ENCODE peak calls at places on chromosome 22, in six cellular contexts. One of them, this sample, is unnamed.

GRCh38 chr22:16824718-16825687 is at the start of gene XKR3:
- DNase-seq in amniotic stem cell: no peak
- DNase-seq in astrocyte of the spinal cord: no peak
- DNase-seq in A172: peak
- DNase-seq in heart left ventricle: no peak
- DNase-seq in NCI-H1694: no peak
- DNase-seq in this sample: no peak

GRCh38 chr22:39674536-39674935 is 104.0 kb downstream of the CACNA1I start:
- DNase-seq in amniotic stem cell: no peak
- DNase-seq in astrocyte of the spinal cord: no peak
- DNase-seq in A172: peak
- DNase-seq in heart left ventricle: no peak
- DNase-seq in NCI-H1694: no peak
- DNase-seq in this sample: no peak

GRCh38 chr22:42632096-42632495 is 8.3 kb downstream of the ATP5MGL start:
- DNase-seq in amniotic stem cell: no peak
- DNase-seq in astrocyte of the spinal cord: no peak
- DNase-seq in A172: no peak
- DNase-seq in heart left ventricle: no peak
- DNase-seq in NCI-H1694: no peak
- DNase-seq in this sample: no peak

GRCh38 chr22:45970709-45971388 is 6.1 kb downstream of the WNT7B start:
- DNase-seq in amniotic stem cell: no peak
- DNase-seq in astrocyte of the spinal cord: peak
- DNase-seq in A172: no peak
- DNase-seq in heart left ventricle: no peak
- DNase-seq in NCI-H1694: no peak
- DNase-seq in this sample: no peak

GRCh38 chr22:21003782-21004181 is 1.9 kb upstream of the THAP7 start:
- DNase-seq in amniotic stem cell: no peak
- DNase-seq in astrocyte of the spinal cord: no peak
- DNase-seq in A172: no peak
- DNase-seq in heart left ventricle: no peak
- DNase-seq in NCI-H1694: no peak
- DNase-seq in this sample: no peak

GRCh38 chr22:49271831-49272230 is 555.8 kb downstream of the BRD1 start:
- DNase-seq in amniotic stem cell: no peak
- DNase-seq in astrocyte of the spinal cord: no peak
- DNase-seq in A172: no peak
- DNase-seq in heart left ventricle: no peak
- DNase-seq in NCI-H1694: no peak
- DNase-seq in this sample: no peak

GRCh38 chr22:23751441-23751996 is 607 bp upstream of the ZNF70 start:
- DNase-seq in amniotic stem cell: no peak
- DNase-seq in astrocyte of the spinal cord: peak
- DNase-seq in A172: no peak
- DNase-seq in heart left ventricle: no peak
- DNase-seq in NCI-H1694: no peak
- DNase-seq in this sample: no peak

GRCh38 chr22:30015229-30015797 is 65.0 kb upstream of the HORMAD2 start:
- DNase-seq in amniotic stem cell: no peak
- DNase-seq in astrocyte of the spinal cord: no peak
- DNase-seq in A172: peak
- DNase-seq in heart left ventricle: no peak
- DNase-seq in NCI-H1694: no peak
- DNase-seq in this sample: no peak

GRCh38 chr22:22721681-22722309 is 77.4 kb downstream of the GGTLC2 start:
- DNase-seq in amniotic stem cell: no peak
- DNase-seq in astrocyte of the spinal cord: peak
- DNase-seq in A172: no peak
- DNase-seq in heart left ventricle: no peak
- DNase-seq in NCI-H1694: no peak
- DNase-seq in this sample: no peak

GRCh38 chr22:49259870-49260615 is 567.6 kb downstream of the BRD1 start:
- DNase-seq in amniotic stem cell: no peak
- DNase-seq in astrocyte of the spinal cord: no peak
- DNase-seq in A172: no peak
- DNase-seq in heart left ventricle: no peak
- DNase-seq in NCI-H1694: no peak
- DNase-seq in this sample: no peak

GRCh38 chr22:36117053-36117554 is 43.5 kb downstream of the APOL3 start:
- DNase-seq in amniotic stem cell: no peak
- DNase-seq in astrocyte of the spinal cord: no peak
- DNase-seq in A172: no peak
- DNase-seq in heart left ventricle: no peak
- DNase-seq in NCI-H1694: no peak
- DNase-seq in this sample: no peak

GRCh38 chr22:24996420-24996952 is 44.0 kb downstream of the KIAA1671 start:
- DNase-seq in amniotic stem cell: no peak
- DNase-seq in astrocyte of the spinal cord: peak
- DNase-seq in A172: peak
- DNase-seq in heart left ventricle: peak
- DNase-seq in NCI-H1694: no peak
- DNase-seq in this sample: peak

GRCh38 chr22:23248583-23248982 is 68.3 kb downstream of the BCR start:
- DNase-seq in amniotic stem cell: no peak
- DNase-seq in astrocyte of the spinal cord: peak
- DNase-seq in A172: no peak
- DNase-seq in heart left ventricle: no peak
- DNase-seq in NCI-H1694: no peak
- DNase-seq in this sample: no peak

GRCh38 chr22:31818481-31819392 is 64.9 kb downstream of the DEPDC5 start:
- DNase-seq in amniotic stem cell: no peak
- DNase-seq in astrocyte of the spinal cord: peak
- DNase-seq in A172: peak
- DNase-seq in heart left ventricle: no peak
- DNase-seq in NCI-H1694: no peak
- DNase-seq in this sample: no peak

GRCh38 chr22:24185501-24186351 is 4.4 kb downstream of the SUSD2 start:
- DNase-seq in amniotic stem cell: no peak
- DNase-seq in astrocyte of the spinal cord: no peak
- DNase-seq in A172: no peak
- DNase-seq in heart left ventricle: no peak
- DNase-seq in NCI-H1694: no peak
- DNase-seq in this sample: no peak

GRCh38 chr22:49847751-49848689 is 5.6 kb upstream of the ZBED4 start:
- DNase-seq in amniotic stem cell: no peak
- DNase-seq in astrocyte of the spinal cord: no peak
- DNase-seq in A172: no peak
- DNase-seq in heart left ventricle: no peak
- DNase-seq in NCI-H1694: no peak
- DNase-seq in this sample: peak

GRCh38 chr22:45511847-45512261 is 9.2 kb downstream of the FBLN1 start:
- DNase-seq in amniotic stem cell: peak
- DNase-seq in astrocyte of the spinal cord: peak
- DNase-seq in A172: peak
- DNase-seq in heart left ventricle: peak
- DNase-seq in NCI-H1694: no peak
- DNase-seq in this sample: peak

GRCh38 chr22:37515902-37516301 is 3.3 kb downstream of the CARD10 start:
- DNase-seq in amniotic stem cell: no peak
- DNase-seq in astrocyte of the spinal cord: no peak
- DNase-seq in A172: no peak
- DNase-seq in heart left ventricle: peak
- DNase-seq in NCI-H1694: no peak
- DNase-seq in this sample: no peak

GRCh38 chr22:46011627-46012181 is 34.7 kb upstream of the WNT7B start:
- DNase-seq in amniotic stem cell: no peak
- DNase-seq in astrocyte of the spinal cord: no peak
- DNase-seq in A172: no peak
- DNase-seq in heart left ventricle: no peak
- DNase-seq in NCI-H1694: no peak
- DNase-seq in this sample: peak